ENCODE peak calls at places on chromosomes 5 and 9, in six cellular contexts. E is cardiac muscle cell, F is foreskin keratinocyte, K is right lobe of liver, D is tibial nerve, J is mesendoderm. H is an unnamed sample. For H3K4me1, the result is how much of the 10 kb centered on the place peaks cover.

GRCh38 chr9:29422445-29422844 is 1849.2 kb upstream of the C9orf72 start:
- DNase-seq in D (no peak), J (no peak), F (no peak), E (no peak), K (no peak), H (no peak)

GRCh38 chr9:123225995-123226394 is 42.4 kb downstream of the STRBP start:
- DNase-seq in J (no peak), F (peak), E (no peak), D (no peak), K (no peak), H (no peak)

GRCh38 chr9:20509464-20509863 is 112.8 kb downstream of the MLLT3 start:
- DNase-seq in J (no peak), E (no peak), F (no peak), K (no peak), D (no peak), H (no peak)

GRCh38 chr5:149113669-149114068 is 27.6 kb upstream of the ABLIM3 start:
- DNase-seq in J (no peak), K (no peak), E (peak), F (peak), D (no peak), H (no peak)

GRCh38 chr5:10612251-10612650 is 48.4 kb downstream of the ANKRD33B start:
- DNase-seq in J (no peak), E (no peak), F (no peak), K (no peak), D (no peak), H (no peak)

GRCh38 chr9:87392091-87392490 is 105.6 kb upstream of the DAPK1 start:
- DNase-seq in E (no peak), K (no peak), F (no peak), J (no peak), D (no peak), H (no peak)

GRCh38 chr9:129675656-129676055 is 10.2 kb downstream of the PRRX2 start:
- DNase-seq in E (peak), F (no peak), K (no peak), J (no peak), D (no peak), H (no peak)

GRCh38 chr9:107033974-107034373 is 171.0 kb downstream of the ZNF462 start:
- DNase-seq in J (no peak), E (no peak), K (no peak), F (no peak), D (no peak), H (no peak)

GRCh38 chr9:18474778-18475177 is 825 bp downstream of the ADAMTSL1 start:
- DNase-seq in K (no peak), J (no peak), D (no peak), F (no peak), E (peak), H (no peak)

GRCh38 chr9:16368425-16369087 is 501.9 kb downstream of the BNC2 start:
- DNase-seq in D (no peak), K (no peak), E (no peak), F (peak), J (peak), H (no peak)

DNA sequence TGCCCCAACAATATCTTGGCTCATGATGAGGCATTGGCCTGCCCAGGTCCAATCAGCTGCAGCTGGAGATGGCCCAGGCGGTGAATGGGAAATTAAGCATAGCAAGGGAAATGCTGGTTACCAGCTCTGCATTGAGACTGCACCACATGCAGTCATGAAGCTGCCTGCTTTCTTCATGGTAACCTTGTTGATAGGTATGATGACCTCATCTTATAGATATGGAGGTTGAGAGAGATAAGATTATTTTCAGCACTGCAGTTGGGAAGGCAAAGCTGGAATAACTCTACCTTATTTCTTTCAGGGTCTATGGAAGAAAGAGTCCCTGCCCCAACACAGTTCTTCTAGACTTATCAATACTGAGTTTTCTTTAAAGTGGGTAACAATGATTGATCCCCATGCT is 180.1 kb downstream of the ICE1 start:
- DNase-seq in F (no peak), E (no peak), J (no peak), K (no peak), D (no peak), H (no peak)
- H3K4me1 ChIP-seq in F (under half), E (under half), J (under half), K (under half), D (under half), H (under half)

GRCh38 chr9:137731947-137732813 is 113.4 kb downstream of the EHMT1 start:
- DNase-seq in D (no peak), E (no peak), F (no peak), J (peak), K (no peak), H (no peak)

GRCh38 chr9:137733429-137733828 is 114.6 kb downstream of the EHMT1 start:
- DNase-seq in F (no peak), E (no peak), K (peak), D (no peak), J (no peak), H (no peak)

GRCh38 chr9:137734181-137734580 is 115.4 kb downstream of the EHMT1 start:
- DNase-seq in J (no peak), K (no peak), F (no peak), D (no peak), E (no peak), H (no peak)

GRCh38 chr9:137728444-137729311 is 109.9 kb downstream of the EHMT1 start:
- DNase-seq in E (no peak), J (no peak), D (no peak), F (no peak), K (no peak), H (no peak)

DNA sequence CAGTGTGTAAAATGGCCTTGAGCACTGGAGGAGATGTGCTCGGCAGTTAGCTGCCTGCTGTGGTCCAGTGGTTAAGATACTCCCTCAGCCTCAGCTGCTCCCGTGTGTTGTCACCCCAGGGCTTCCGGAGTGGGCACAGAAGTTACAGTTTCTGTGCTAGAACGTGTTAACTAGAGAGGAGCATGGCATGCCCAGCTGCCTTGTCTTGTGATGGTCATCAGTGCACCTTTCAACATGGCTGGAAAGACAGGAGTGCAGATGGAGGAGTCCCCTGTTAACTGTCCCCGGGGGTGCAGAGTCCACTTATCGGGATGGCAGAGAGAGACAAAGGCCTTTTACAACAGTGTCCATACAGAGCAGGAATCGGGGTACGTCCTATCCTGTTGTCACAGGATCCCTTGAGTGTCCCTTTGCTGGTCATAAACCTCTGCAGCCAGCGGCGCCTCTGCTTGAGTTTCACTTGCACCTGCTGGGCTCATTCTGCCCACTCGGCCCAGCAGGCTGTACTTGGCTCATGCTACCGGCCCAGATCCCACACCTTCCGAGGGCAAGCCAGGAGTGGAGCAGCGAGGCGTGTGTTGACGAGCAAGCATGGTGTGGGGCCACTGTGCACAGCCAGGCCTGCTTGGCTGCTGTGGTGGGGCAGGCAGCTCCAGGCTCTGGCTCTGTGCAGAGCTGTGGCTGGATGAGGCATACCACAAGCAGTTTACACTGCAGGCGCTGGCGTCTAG is 112.6 kb downstream of the EHMT1 start:
- DNase-seq in K (no peak), D (no peak), E (no peak), F (no peak), J (no peak), H (no peak)
- H3K4me1 ChIP-seq in K (under half), D (under half), E (under half), F (under half), J (under half), H (under half)

DNA sequence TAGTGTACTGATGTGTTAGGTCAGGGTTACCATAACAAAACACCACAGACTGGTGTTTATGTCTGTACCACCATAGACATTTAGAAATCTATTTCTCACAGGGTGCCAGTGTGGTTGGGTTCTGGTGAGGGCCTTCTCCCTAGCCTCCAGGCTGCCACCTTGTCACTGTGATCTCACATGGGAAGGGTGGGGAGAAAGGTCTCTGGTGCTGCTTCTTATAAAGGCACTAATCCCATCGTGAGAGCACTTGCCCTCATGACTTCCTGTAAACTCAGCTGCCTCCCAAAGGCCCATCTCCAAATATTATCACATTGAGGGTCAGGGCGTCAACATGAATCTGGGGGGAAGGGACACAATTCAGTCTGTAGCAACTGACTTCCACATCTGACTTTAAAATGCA is 49.8 kb downstream of the PIK3R1 start:
- DNase-seq in K (no peak), E (no peak), F (no peak), J (no peak), D (no peak), H (no peak)
- H3K4me1 ChIP-seq in K (under half), E (under half), F (under half), J (under half), D (under half), H (under half)

DNA sequence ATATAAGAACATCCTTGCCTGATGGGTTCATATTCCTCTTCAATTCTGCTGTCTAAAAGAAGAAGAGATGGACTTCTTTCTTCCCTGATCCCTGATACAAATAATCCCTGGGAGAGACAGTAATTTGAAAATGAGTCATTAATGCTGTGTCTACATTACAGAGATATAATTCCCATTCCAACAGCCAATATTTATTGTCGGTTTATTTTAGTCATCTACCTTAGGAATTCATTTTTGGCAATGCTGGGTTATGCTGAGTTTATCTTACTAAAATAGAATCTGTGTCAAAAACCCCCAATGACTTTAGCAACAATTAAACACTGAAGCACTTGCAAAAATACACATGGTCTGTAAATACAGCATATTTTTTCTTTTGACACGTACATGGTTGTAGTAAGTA is 23.9 kb downstream of the ZNF474 start:
- DNase-seq in K (no peak), E (peak), J (no peak), F (no peak), D (no peak), H (no peak)
- H3K4me1 ChIP-seq in K (under half), E (under half), J (under half), F (under half), D (under half), H (under half)

DNA sequence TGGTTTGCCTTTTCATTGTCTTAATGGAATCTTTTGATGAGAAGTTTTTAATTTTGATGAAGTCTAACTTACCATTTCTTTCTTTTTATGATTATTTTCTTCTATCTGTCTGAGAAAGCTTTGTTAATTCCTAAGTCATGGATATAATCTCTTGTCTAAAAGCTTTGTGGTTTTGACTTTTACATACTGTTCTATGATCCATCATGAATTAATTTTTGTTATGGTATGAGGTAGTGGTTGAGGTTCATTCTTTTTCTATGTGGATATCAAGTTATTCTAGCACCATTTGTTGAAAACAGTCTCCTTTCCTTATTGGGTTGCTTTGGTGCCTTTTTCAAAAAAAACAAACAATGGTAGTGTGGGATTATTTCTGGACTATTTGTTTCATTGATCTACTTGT is 20.4 kb downstream of the FBXO10 start:
- DNase-seq in K (no peak), E (peak), F (no peak), D (no peak), J (no peak), H (no peak)
- H3K4me1 ChIP-seq in K (under half), E (under half), F (under half), D (under half), J (under half), H (under half)

DNA sequence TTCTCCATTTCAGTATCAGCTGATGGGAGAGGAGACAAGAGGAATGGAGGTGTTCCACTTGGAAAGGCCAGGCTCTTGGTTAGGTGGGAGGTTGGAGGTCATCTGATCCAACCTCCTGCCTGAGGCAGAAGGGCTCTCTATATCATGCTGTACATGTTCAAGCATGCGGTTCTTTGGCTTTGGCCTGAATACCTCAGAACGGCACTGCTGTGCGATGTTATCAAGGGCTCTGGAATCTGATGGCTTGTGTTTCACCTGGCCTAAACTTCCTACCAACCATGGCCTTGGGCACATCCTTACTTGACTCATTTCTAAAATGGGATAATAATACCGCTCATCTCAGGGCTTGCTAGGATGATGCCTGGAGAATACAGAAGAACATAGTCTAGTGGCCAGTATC is 90.1 kb upstream of the FAM169A start:
- DNase-seq in J (no peak), F (peak), E (no peak), D (no peak), K (no peak), H (no peak)
- H3K4me1 ChIP-seq in J (under half), F (under half), E (under half), D (under half), K (under half), H (under half)

GRCh38 chr9:95080961-95081658 is 236.4 kb downstream of the FANCC start:
- DNase-seq in J (no peak), K (peak), E (no peak), F (no peak), D (no peak), H (no peak)

GRCh38 chr9:95083086-95083768 is 234.3 kb downstream of the FANCC start:
- DNase-seq in D (no peak), F (no peak), K (peak), E (no peak), J (no peak), H (no peak)

GRCh38 chr9:95081998-95082397 is 235.5 kb downstream of the FANCC start:
- DNase-seq in F (no peak), D (no peak), K (peak), E (no peak), J (no peak), H (no peak)

GRCh38 chr9:95084254-95084934 is 233.1 kb downstream of the FANCC start:
- DNase-seq in K (peak), F (no peak), D (no peak), J (no peak), E (no peak), H (no peak)

GRCh38 chr9:95082401-95083084 is 235.0 kb downstream of the FANCC start:
- DNase-seq in F (no peak), J (no peak), E (no peak), K (peak), D (no peak), H (no peak)
- H3K4me1 ChIP-seq in F (under half), J (under half), E (under half), K (under half), D (under half), H (under half)

H was measured in uterus.